ENCODE peak calls at places on chromosomes 6 and 20, in five cellular contexts. S is Peyer's patch, D is tibial nerve, C is HCT116, A is cardiac muscle cell. V is an unnamed sample.
A peak's percentile ranks its signal among the peaks of the same experiment; 100 is the strongest.

GRCh38 chr6:16404456-16404855 is 166.1 kb downstream of the GMPR start:
- DNase-seq in S (no peak), D (no peak), C (no peak), A (no peak), V (no peak)

GRCh38 chr6:120826253-120826652 is 508.0 kb downstream of the TBC1D32 start:
- DNase-seq in S (no peak), D (no peak), C (peak; percentile 53), A (peak; percentile 1), V (no peak)

GRCh38 chr6:32679501-32679900 is 13.0 kb upstream of the HLA-DQB1 start:
- DNase-seq in S (no peak), D (no peak), C (no peak), A (no peak), V (no peak)

GRCh38 chr6:149701699-149702098 is 16.2 kb downstream of the LATS1 start:
- DNase-seq in S (no peak), D (no peak), C (no peak), A (no peak), V (no peak)

GRCh38 chr20:25055711-25056492 is 2.0 kb downstream of the ACSS1 start:
- DNase-seq in S (no peak), D (no peak), C (no peak), A (peak; percentile 12), V (no peak)

GRCh38 chr20:57458400-57459160 is 66.4 kb downstream of the CTCFL start:
- DNase-seq in S (no peak), D (no peak), C (no peak), A (peak; percentile 72), V (no peak)

GRCh38 chr6:127176175-127176574 is 57.7 kb downstream of the RSPO3 start:
- DNase-seq in S (no peak), D (no peak), C (no peak), A (peak; percentile 45), V (no peak)

GRCh38 chr6:10425177-10425972 is 10.5 kb upstream of the TFAP2A start:
- DNase-seq in S (no peak), D (no peak), C (no peak), A (no peak), V (no peak)

GRCh38 chr6:144657691-144658090 is 372.6 kb downstream of the UTRN start:
- DNase-seq in S (no peak), D (no peak), C (no peak), A (peak; percentile 35), V (no peak)

GRCh38 chr6:106749611-106750010 is 120.2 kb downstream of the QRSL1 start:
- DNase-seq in S (no peak), D (no peak), C (no peak), A (no peak), V (no peak)

GRCh38 chr20:51440589-51440988 is 101.9 kb downstream of the NFATC2 start:
- DNase-seq in S (peak; percentile 65), D (no peak), C (no peak), A (no peak), V (no peak)

GRCh38 chr20:46438156-46438750 is 31.8 kb upstream of the ELMO2 start:
- DNase-seq in S (no peak), D (no peak), C (peak; percentile 21), A (peak; percentile 61), V (no peak)

GRCh38 chr6:129890164-129890563 is 29.0 kb upstream of the TMEM244 start:
- DNase-seq in S (no peak), D (no peak), C (no peak), A (no peak), V (no peak)

GRCh38 chr20:17712708-17713107 is 12.9 kb downstream of the BANF2 start:
- DNase-seq in S (no peak), D (no peak), C (no peak), A (no peak), V (no peak)

GRCh38 chr20:56542489-56543020 is 9.5 kb downstream of the FAM209B start:
- DNase-seq in S (no peak), D (no peak), C (no peak), A (no peak), V (no peak)

GRCh38 chr20:61982240-61982950 is 83.3 kb downstream of the TAF4 start:
- DNase-seq in S (no peak), D (no peak), C (no peak), A (no peak), V (no peak)

DNA sequence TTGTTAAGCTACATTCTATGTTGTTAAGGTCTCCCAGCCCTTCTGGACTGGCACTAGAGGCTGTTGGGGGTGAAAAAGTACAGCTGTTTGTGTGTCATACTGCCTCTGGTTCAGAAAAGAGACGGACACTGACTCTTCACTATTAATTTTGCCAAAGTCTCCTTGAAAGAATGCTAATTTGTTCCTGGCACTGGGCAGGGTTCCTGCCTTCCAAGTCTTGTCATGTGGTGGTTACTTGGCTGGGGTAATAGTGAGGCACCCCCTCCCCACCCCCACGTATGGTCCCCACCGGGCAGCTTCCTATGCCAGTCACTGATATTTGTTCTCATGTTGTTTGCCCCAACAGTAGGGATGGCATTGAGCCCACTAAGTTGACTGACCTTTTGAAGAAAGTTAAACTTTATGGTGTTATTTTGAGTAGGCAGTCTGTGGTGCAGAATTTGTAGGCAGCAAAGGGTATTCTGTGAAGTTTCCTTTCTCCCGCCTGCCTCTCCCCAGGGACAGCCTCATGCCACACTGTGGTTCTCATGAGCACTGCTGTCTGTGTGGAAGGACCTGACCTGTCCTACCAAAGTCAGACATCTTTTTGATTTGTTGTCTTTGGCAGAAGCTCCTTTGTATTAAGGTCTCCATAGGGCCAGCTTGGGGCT is 8.7 kb downstream of the CDS2 start:
- DNase-seq in S (no peak), D (no peak), C (no peak), A (no peak), V (no peak)
- TF ChIP-seq CTCF in S (no peak), D (no peak), C (no peak), A (no peak), V (no peak)

GRCh38 chr20:45226287-45226686 is 5.1 kb downstream of the SEMG2 start:
- DNase-seq in S (no peak), D (no peak), C (no peak), A (no peak), V (no peak)
- H3K27ac ChIP-seq in S (no peak overlapping the region), D (no peak overlapping the region), C (no peak overlapping the region), A (no peak overlapping the region), V (no peak overlapping the region)

GRCh38 chr6:98041921-98042320 is 758.9 kb upstream of the MMS22L start:
- DNase-seq in S (no peak), D (no peak), C (no peak), A (no peak), V (no peak)
- H3K4me1 ChIP-seq in S (no peaks in the 10 kb centered on the region), D (no peaks in the 10 kb centered on the region), C (no peaks in the 10 kb centered on the region), A (peaks cover 11% of the 10 kb centered on the region), V (no peaks in the 10 kb centered on the region)

GRCh38 chr6:142387997-142388815 is 86.4 kb downstream of the ADGRG6 start:
- DNase-seq in S (no peak), D (no peak), C (no peak), A (peak; percentile 78), V (no peak)
- TF ChIP-seq CTCF in S (peak; percentile 68), D (peak; percentile 56), C (peak; percentile 72), A (peak; percentile 68), V (no peak)

DNA sequence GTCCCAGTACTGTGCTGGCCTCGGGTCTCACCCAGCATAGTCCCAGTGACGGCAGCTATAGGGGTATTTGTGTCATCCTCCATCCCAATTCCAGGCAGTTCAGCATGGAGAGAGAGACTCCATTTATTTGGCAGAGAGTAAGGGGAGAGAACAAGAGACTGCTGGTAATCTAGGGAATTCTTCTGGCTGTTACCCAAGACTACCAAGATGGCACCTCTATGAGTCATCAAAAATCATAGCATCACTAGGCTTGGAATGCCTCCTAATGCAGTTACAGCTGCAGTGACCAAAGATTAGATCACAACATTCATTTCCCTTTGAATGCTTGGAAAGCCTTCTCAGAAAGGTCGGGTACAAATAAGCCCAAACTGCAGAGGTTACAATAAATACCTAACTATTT is 660.4 kb upstream of the FLRT3 start:
- DNase-seq in S (no peak), D (no peak), C (no peak), A (peak; percentile 17), V (no peak)
- H3K27ac ChIP-seq in S (no peak overlapping the region), D (no peak overlapping the region), C (no peak overlapping the region), A (no peak overlapping the region), V (no peak overlapping the region)

GRCh38 chr6:152023613-152024012 is 216.1 kb downstream of the ESR1 start:
- DNase-seq in S (no peak), D (no peak), C (no peak), A (no peak), V (no peak)
- H3K4me1 ChIP-seq in S (no peaks in the 10 kb centered on the region), D (no peaks in the 10 kb centered on the region), C (no peaks in the 10 kb centered on the region), A (no peaks in the 10 kb centered on the region), V (no peaks in the 10 kb centered on the region)

GRCh38 chr20:953742-954141 is 37.6 kb upstream of the ANGPT4 start:
- DNase-seq in S (no peak), D (no peak), C (peak; percentile 48), A (peak; percentile 14), V (no peak)
- TF ChIP-seq CTCF in S (no peak), D (no peak), C (peak; percentile 63), A (peak; percentile 48), V (no peak)

GRCh38 chr6:157832250-157832967 is 9.4 kb downstream of the SNX9 start:
- DNase-seq in S (no peak), D (no peak), C (no peak), A (peak; percentile 33), V (no peak)
- H3K27ac ChIP-seq in S (no peak overlapping the region), D (no peak overlapping the region), C (peak overlapping the region; percentile 66), A (peak overlapping the region; percentile 33), V (no peak overlapping the region)